ENCODE peak calls at places on chromosomes 4 and X, in six cellular contexts. One of them, this sample, is unnamed.

GRCh38 chr4:147117400-147117799 is 171.7 kb upstream of the TTC29 start:
- DNase-seq in NAMALWA: no peak
- DNase-seq in AG20443: no peak
- DNase-seq in HL-60: no peak
- DNase-seq in AG09319: no peak
- DNase-seq in naive B cell: no peak
- DNase-seq in this sample: no peak

GRCh38 chr4:184824776-184825393 is 883 bp downstream of the ACSL1 start:
- DNase-seq in NAMALWA: peak
- DNase-seq in AG20443: no peak
- DNase-seq in HL-60: peak
- DNase-seq in AG09319: no peak
- DNase-seq in naive B cell: no peak
- DNase-seq in this sample: no peak

GRCh38 chr4:15162465-15163283 is 160.4 kb downstream of the CPEB2 start:
- DNase-seq in NAMALWA: peak
- DNase-seq in AG20443: peak
- DNase-seq in HL-60: peak
- DNase-seq in AG09319: no peak
- DNase-seq in naive B cell: no peak
- DNase-seq in this sample: peak

GRCh38 chr4:121510260-121510942 is 129.6 kb upstream of the QRFPR start:
- DNase-seq in NAMALWA: no peak
- DNase-seq in AG20443: no peak
- DNase-seq in HL-60: no peak
- DNase-seq in AG09319: no peak
- DNase-seq in naive B cell: no peak
- DNase-seq in this sample: no peak

GRCh38 chr4:98603683-98604573 is 54.5 kb downstream of the TSPAN5 start:
- DNase-seq in NAMALWA: no peak
- DNase-seq in AG20443: no peak
- DNase-seq in HL-60: no peak
- DNase-seq in AG09319: no peak
- DNase-seq in naive B cell: no peak
- DNase-seq in this sample: no peak

GRCh38 chr4:83358410-83358809 is 23.8 kb upstream of the HPSE start:
- DNase-seq in NAMALWA: no peak
- DNase-seq in AG20443: peak
- DNase-seq in HL-60: no peak
- DNase-seq in AG09319: peak
- DNase-seq in naive B cell: no peak
- DNase-seq in this sample: no peak

GRCh38 chr4:52317361-52317879 is 266.3 kb downstream of the SPATA18 start:
- DNase-seq in NAMALWA: no peak
- DNase-seq in AG20443: no peak
- DNase-seq in HL-60: no peak
- DNase-seq in AG09319: no peak
- DNase-seq in naive B cell: no peak
- DNase-seq in this sample: no peak

GRCh38 chrX:153645921-153646481 is 1.0 kb upstream of the DUSP9 start:
- DNase-seq in NAMALWA: no peak
- DNase-seq in AG20443: no peak
- DNase-seq in HL-60: no peak
- DNase-seq in AG09319: no peak
- DNase-seq in naive B cell: no peak
- DNase-seq in this sample: no peak

GRCh38 chr4:48315728-48316630 is 25.4 kb upstream of the SLAIN2 start:
- DNase-seq in NAMALWA: peak
- DNase-seq in AG20443: peak
- DNase-seq in HL-60: peak
- DNase-seq in AG09319: no peak
- DNase-seq in naive B cell: peak
- DNase-seq in this sample: peak

GRCh38 chr4:133775881-133776280 is 425.7 kb downstream of the PABPC4L start:
- DNase-seq in NAMALWA: no peak
- DNase-seq in AG20443: no peak
- DNase-seq in HL-60: no peak
- DNase-seq in AG09319: no peak
- DNase-seq in naive B cell: no peak
- DNase-seq in this sample: no peak

GRCh38 chrX:71603618-71604017 is 14.7 kb downstream of the CXCR3 start:
- DNase-seq in NAMALWA: no peak
- DNase-seq in AG20443: no peak
- DNase-seq in HL-60: no peak
- DNase-seq in AG09319: no peak
- DNase-seq in naive B cell: no peak
- DNase-seq in this sample: no peak

GRCh38 chrX:39011454-39012204 is 210.4 kb downstream of the MID1IP1 start:
- DNase-seq in NAMALWA: no peak
- DNase-seq in AG20443: peak
- DNase-seq in HL-60: no peak
- DNase-seq in AG09319: no peak
- DNase-seq in naive B cell: no peak
- DNase-seq in this sample: no peak

GRCh38 chr4:82525287-82525898 is 36.4 kb downstream of the TMEM150C start:
- DNase-seq in NAMALWA: no peak
- DNase-seq in AG20443: no peak
- DNase-seq in HL-60: no peak
- DNase-seq in AG09319: no peak
- DNase-seq in naive B cell: no peak
- DNase-seq in this sample: no peak

GRCh38 chrX:76428243-76429130 is 977 bp downstream of the MAGEE1 start:
- DNase-seq in NAMALWA: no peak
- DNase-seq in AG20443: peak
- DNase-seq in HL-60: no peak
- DNase-seq in AG09319: no peak
- DNase-seq in naive B cell: peak
- DNase-seq in this sample: peak

GRCh38 chr4:42104521-42104920 is 47.9 kb downstream of the BEND4 start:
- DNase-seq in NAMALWA: no peak
- DNase-seq in AG20443: peak
- DNase-seq in HL-60: no peak
- DNase-seq in AG09319: no peak
- DNase-seq in naive B cell: no peak
- DNase-seq in this sample: no peak

GRCh38 chr4:67288964-67289363 is 256.3 kb downstream of the CENPC start:
- DNase-seq in NAMALWA: peak
- DNase-seq in AG20443: no peak
- DNase-seq in HL-60: peak
- DNase-seq in AG09319: no peak
- DNase-seq in naive B cell: no peak
- DNase-seq in this sample: no peak

GRCh38 chrX:122091571-122091970 is 1044.2 kb downstream of the GLUD2 start:
- DNase-seq in NAMALWA: no peak
- DNase-seq in AG20443: no peak
- DNase-seq in HL-60: no peak
- DNase-seq in AG09319: no peak
- DNase-seq in naive B cell: no peak
- DNase-seq in this sample: no peak

GRCh38 chrX:72526534-72527508 is 45.8 kb downstream of the HDAC8 start:
- DNase-seq in NAMALWA: no peak
- DNase-seq in AG20443: no peak
- DNase-seq in HL-60: peak
- DNase-seq in AG09319: no peak
- DNase-seq in naive B cell: no peak
- DNase-seq in this sample: no peak

GRCh38 chrX:110359273-110359672 is 625 bp downstream of the RTL9 start:
- DNase-seq in NAMALWA: no peak
- DNase-seq in AG20443: no peak
- DNase-seq in HL-60: no peak
- DNase-seq in AG09319: no peak
- DNase-seq in naive B cell: no peak
- DNase-seq in this sample: no peak

GRCh38 chr4:766152-766515 is 59.8 kb downstream of the CPLX1 start:
- DNase-seq in NAMALWA: no peak
- DNase-seq in AG20443: peak
- DNase-seq in HL-60: no peak
- DNase-seq in AG09319: no peak
- DNase-seq in naive B cell: no peak
- DNase-seq in this sample: no peak

GRCh38 chrX:32877592-32877991 is 333.8 kb downstream of the DMD start:
- DNase-seq in NAMALWA: no peak
- DNase-seq in AG20443: no peak
- DNase-seq in HL-60: no peak
- DNase-seq in AG09319: no peak
- DNase-seq in naive B cell: no peak
- DNase-seq in this sample: no peak

This sample was measured in NCI-H1105.